ENCODE peak calls at places on chromosomes 11 and 22, in nine cellular contexts. One of them, this sample, is unnamed.

GRCh38 chr22:19890502-19891349 is 36.1 kb upstream of the GNB1L start:
- DNase-seq in GM06990: no peak
- DNase-seq in stimulated activated CD4-positive, alpha-beta T cell treated with anti-CD3 and anti-CD28 coated beads, Interleukin-1b, Interleukin-23, amount 100 ng/mL, for 4 hours: no peak
- DNase-seq in cardiac fibroblast: no peak
- DNase-seq in GOT3: no peak
- DNase-seq in MCF 10A: no peak
- DNase-seq in EH: no peak
- DNase-seq in type B pancreatic cell: no peak
- DNase-seq in GM10248: no peak
- DNase-seq in this sample: no peak

GRCh38 chr11:114295676-114296081 is 520 bp upstream of the NNMT start:
- DNase-seq in GM06990: no peak
- DNase-seq in stimulated activated CD4-positive, alpha-beta T cell treated with anti-CD3 and anti-CD28 coated beads, Interleukin-1b, Interleukin-23, amount 100 ng/mL, for 4 hours: no peak
- DNase-seq in cardiac fibroblast: no peak
- DNase-seq in GOT3: no peak
- DNase-seq in MCF 10A: peak
- DNase-seq in EH: no peak
- DNase-seq in type B pancreatic cell: no peak
- DNase-seq in GM10248: no peak
- DNase-seq in this sample: no peak

GRCh38 chr22:36017661-36018091 is 10.9 kb downstream of the RBFOX2 start:
- DNase-seq in GM06990: peak
- DNase-seq in stimulated activated CD4-positive, alpha-beta T cell treated with anti-CD3 and anti-CD28 coated beads, Interleukin-1b, Interleukin-23, amount 100 ng/mL, for 4 hours: no peak
- DNase-seq in cardiac fibroblast: no peak
- DNase-seq in GOT3: no peak
- DNase-seq in MCF 10A: no peak
- DNase-seq in EH: no peak
- DNase-seq in type B pancreatic cell: no peak
- DNase-seq in GM10248: no peak
- DNase-seq in this sample: no peak

GRCh38 chr11:61119571-61119970 is 17.3 kb downstream of the CD5 start:
- DNase-seq in GM06990: no peak
- DNase-seq in stimulated activated CD4-positive, alpha-beta T cell treated with anti-CD3 and anti-CD28 coated beads, Interleukin-1b, Interleukin-23, amount 100 ng/mL, for 4 hours: no peak
- DNase-seq in cardiac fibroblast: no peak
- DNase-seq in GOT3: no peak
- DNase-seq in MCF 10A: no peak
- DNase-seq in EH: no peak
- DNase-seq in type B pancreatic cell: no peak
- DNase-seq in GM10248: no peak
- DNase-seq in this sample: no peak

GRCh38 chr11:12765428-12765827 is 91.2 kb downstream of the TEAD1 start:
- DNase-seq in GM06990: no peak
- DNase-seq in stimulated activated CD4-positive, alpha-beta T cell treated with anti-CD3 and anti-CD28 coated beads, Interleukin-1b, Interleukin-23, amount 100 ng/mL, for 4 hours: no peak
- DNase-seq in cardiac fibroblast: peak
- DNase-seq in GOT3: no peak
- DNase-seq in MCF 10A: no peak
- DNase-seq in EH: no peak
- DNase-seq in type B pancreatic cell: no peak
- DNase-seq in GM10248: no peak
- DNase-seq in this sample: no peak

GRCh38 chr11:61738776-61739175 is 13.7 kb upstream of the MYRF start:
- DNase-seq in GM06990: no peak
- DNase-seq in stimulated activated CD4-positive, alpha-beta T cell treated with anti-CD3 and anti-CD28 coated beads, Interleukin-1b, Interleukin-23, amount 100 ng/mL, for 4 hours: no peak
- DNase-seq in cardiac fibroblast: no peak
- DNase-seq in GOT3: no peak
- DNase-seq in MCF 10A: no peak
- DNase-seq in EH: no peak
- DNase-seq in type B pancreatic cell: no peak
- DNase-seq in GM10248: no peak
- DNase-seq in this sample: no peak

GRCh38 chr11:103794262-103794661 is 242.2 kb upstream of the DDI1 start:
- DNase-seq in GM06990: no peak
- DNase-seq in stimulated activated CD4-positive, alpha-beta T cell treated with anti-CD3 and anti-CD28 coated beads, Interleukin-1b, Interleukin-23, amount 100 ng/mL, for 4 hours: no peak
- DNase-seq in cardiac fibroblast: peak
- DNase-seq in GOT3: no peak
- DNase-seq in MCF 10A: no peak
- DNase-seq in EH: peak
- DNase-seq in type B pancreatic cell: no peak
- DNase-seq in GM10248: no peak
- DNase-seq in this sample: no peak

GRCh38 chr11:70127653-70128434 is 49.7 kb downstream of the ANO1 start:
- DNase-seq in GM06990: no peak
- DNase-seq in stimulated activated CD4-positive, alpha-beta T cell treated with anti-CD3 and anti-CD28 coated beads, Interleukin-1b, Interleukin-23, amount 100 ng/mL, for 4 hours: no peak
- DNase-seq in cardiac fibroblast: peak
- DNase-seq in GOT3: no peak
- DNase-seq in MCF 10A: no peak
- DNase-seq in EH: peak
- DNase-seq in type B pancreatic cell: no peak
- DNase-seq in GM10248: no peak
- DNase-seq in this sample: no peak

GRCh38 chr11:115736146-115736545 is 231.9 kb upstream of the CADM1 start:
- DNase-seq in GM06990: no peak
- DNase-seq in stimulated activated CD4-positive, alpha-beta T cell treated with anti-CD3 and anti-CD28 coated beads, Interleukin-1b, Interleukin-23, amount 100 ng/mL, for 4 hours: no peak
- DNase-seq in cardiac fibroblast: no peak
- DNase-seq in GOT3: no peak
- DNase-seq in MCF 10A: no peak
- DNase-seq in EH: no peak
- DNase-seq in type B pancreatic cell: no peak
- DNase-seq in GM10248: no peak
- DNase-seq in this sample: no peak

GRCh38 chr11:47390084-47390760 is 11.9 kb upstream of the SPI1 start:
- DNase-seq in GM06990: no peak
- DNase-seq in stimulated activated CD4-positive, alpha-beta T cell treated with anti-CD3 and anti-CD28 coated beads, Interleukin-1b, Interleukin-23, amount 100 ng/mL, for 4 hours: no peak
- DNase-seq in cardiac fibroblast: no peak
- DNase-seq in GOT3: no peak
- DNase-seq in MCF 10A: no peak
- DNase-seq in EH: no peak
- DNase-seq in type B pancreatic cell: no peak
- DNase-seq in GM10248: no peak
- DNase-seq in this sample: no peak

GRCh38 chr11:62666259-62666926 is 1.3 kb downstream of the CSKMT start:
- DNase-seq in GM06990: no peak
- DNase-seq in stimulated activated CD4-positive, alpha-beta T cell treated with anti-CD3 and anti-CD28 coated beads, Interleukin-1b, Interleukin-23, amount 100 ng/mL, for 4 hours: no peak
- DNase-seq in cardiac fibroblast: no peak
- DNase-seq in GOT3: no peak
- DNase-seq in MCF 10A: peak
- DNase-seq in EH: no peak
- DNase-seq in type B pancreatic cell: no peak
- DNase-seq in GM10248: peak
- DNase-seq in this sample: no peak

GRCh38 chr11:92098172-92098571 is 126.4 kb upstream of the FAT3 start:
- DNase-seq in GM06990: no peak
- DNase-seq in stimulated activated CD4-positive, alpha-beta T cell treated with anti-CD3 and anti-CD28 coated beads, Interleukin-1b, Interleukin-23, amount 100 ng/mL, for 4 hours: no peak
- DNase-seq in cardiac fibroblast: no peak
- DNase-seq in GOT3: no peak
- DNase-seq in MCF 10A: no peak
- DNase-seq in EH: no peak
- DNase-seq in type B pancreatic cell: no peak
- DNase-seq in GM10248: no peak
- DNase-seq in this sample: no peak

GRCh38 chr11:68825603-68826002 is 16.1 kb downstream of the CPT1A start:
- DNase-seq in GM06990: no peak
- DNase-seq in stimulated activated CD4-positive, alpha-beta T cell treated with anti-CD3 and anti-CD28 coated beads, Interleukin-1b, Interleukin-23, amount 100 ng/mL, for 4 hours: no peak
- DNase-seq in cardiac fibroblast: peak
- DNase-seq in GOT3: no peak
- DNase-seq in MCF 10A: peak
- DNase-seq in EH: peak
- DNase-seq in type B pancreatic cell: no peak
- DNase-seq in GM10248: no peak
- DNase-seq in this sample: no peak

GRCh38 chr11:19472679-19473078 is 231.9 kb upstream of the E2F8 start:
- DNase-seq in GM06990: no peak
- DNase-seq in stimulated activated CD4-positive, alpha-beta T cell treated with anti-CD3 and anti-CD28 coated beads, Interleukin-1b, Interleukin-23, amount 100 ng/mL, for 4 hours: no peak
- DNase-seq in cardiac fibroblast: peak
- DNase-seq in GOT3: no peak
- DNase-seq in MCF 10A: no peak
- DNase-seq in EH: peak
- DNase-seq in type B pancreatic cell: no peak
- DNase-seq in GM10248: no peak
- DNase-seq in this sample: no peak

GRCh38 chr11:17333799-17334586 is 17.6 kb upstream of the NCR3LG1 start:
- DNase-seq in GM06990: no peak
- DNase-seq in stimulated activated CD4-positive, alpha-beta T cell treated with anti-CD3 and anti-CD28 coated beads, Interleukin-1b, Interleukin-23, amount 100 ng/mL, for 4 hours: no peak
- DNase-seq in cardiac fibroblast: no peak
- DNase-seq in GOT3: no peak
- DNase-seq in MCF 10A: no peak
- DNase-seq in EH: no peak
- DNase-seq in type B pancreatic cell: no peak
- DNase-seq in GM10248: no peak
- DNase-seq in this sample: no peak

GRCh38 chr22:27107824-27108223 is 450.4 kb downstream of the MIAT start:
- DNase-seq in GM06990: no peak
- DNase-seq in stimulated activated CD4-positive, alpha-beta T cell treated with anti-CD3 and anti-CD28 coated beads, Interleukin-1b, Interleukin-23, amount 100 ng/mL, for 4 hours: no peak
- DNase-seq in cardiac fibroblast: peak
- DNase-seq in GOT3: no peak
- DNase-seq in MCF 10A: peak
- DNase-seq in EH: peak
- DNase-seq in type B pancreatic cell: no peak
- DNase-seq in GM10248: no peak
- DNase-seq in this sample: no peak

GRCh38 chr11:113668255-113668654 is 37.9 kb downstream of the TMPRSS5 start:
- DNase-seq in GM06990: no peak
- DNase-seq in stimulated activated CD4-positive, alpha-beta T cell treated with anti-CD3 and anti-CD28 coated beads, Interleukin-1b, Interleukin-23, amount 100 ng/mL, for 4 hours: no peak
- DNase-seq in cardiac fibroblast: peak
- DNase-seq in GOT3: no peak
- DNase-seq in MCF 10A: no peak
- DNase-seq in EH: no peak
- DNase-seq in type B pancreatic cell: no peak
- DNase-seq in GM10248: no peak
- DNase-seq in this sample: no peak

GRCh38 chr11:304915-305833 is 2.4 kb upstream of the IFITM2 start:
- DNase-seq in GM06990: no peak
- DNase-seq in stimulated activated CD4-positive, alpha-beta T cell treated with anti-CD3 and anti-CD28 coated beads, Interleukin-1b, Interleukin-23, amount 100 ng/mL, for 4 hours: no peak
- DNase-seq in cardiac fibroblast: peak
- DNase-seq in GOT3: no peak
- DNase-seq in MCF 10A: peak
- DNase-seq in EH: peak
- DNase-seq in type B pancreatic cell: no peak
- DNase-seq in GM10248: peak
- DNase-seq in this sample: no peak

GRCh38 chr11:59668188-59668949 is 468 bp downstream of the PATL1 start:
- DNase-seq in GM06990: peak
- DNase-seq in stimulated activated CD4-positive, alpha-beta T cell treated with anti-CD3 and anti-CD28 coated beads, Interleukin-1b, Interleukin-23, amount 100 ng/mL, for 4 hours: peak
- DNase-seq in cardiac fibroblast: peak
- DNase-seq in GOT3: no peak
- DNase-seq in MCF 10A: peak
- DNase-seq in EH: peak
- DNase-seq in type B pancreatic cell: no peak
- DNase-seq in GM10248: peak
- DNase-seq in this sample: no peak

GRCh38 chr22:17777005-17777716 is 2.9 kb upstream of the BID start:
- DNase-seq in GM06990: peak
- DNase-seq in stimulated activated CD4-positive, alpha-beta T cell treated with anti-CD3 and anti-CD28 coated beads, Interleukin-1b, Interleukin-23, amount 100 ng/mL, for 4 hours: no peak
- DNase-seq in cardiac fibroblast: no peak
- DNase-seq in GOT3: no peak
- DNase-seq in MCF 10A: no peak
- DNase-seq in EH: no peak
- DNase-seq in type B pancreatic cell: no peak
- DNase-seq in GM10248: peak
- DNase-seq in this sample: no peak

GRCh38 chr22:23183107-23183698 is 2.9 kb downstream of the BCR start:
- DNase-seq in GM06990: no peak
- DNase-seq in stimulated activated CD4-positive, alpha-beta T cell treated with anti-CD3 and anti-CD28 coated beads, Interleukin-1b, Interleukin-23, amount 100 ng/mL, for 4 hours: no peak
- DNase-seq in cardiac fibroblast: peak
- DNase-seq in GOT3: no peak
- DNase-seq in MCF 10A: peak
- DNase-seq in EH: peak
- DNase-seq in type B pancreatic cell: no peak
- DNase-seq in GM10248: no peak
- DNase-seq in this sample: no peak

GRCh38 chr11:102476069-102476468 is 23.5 kb upstream of the TMEM123 start:
- DNase-seq in GM06990: no peak
- DNase-seq in stimulated activated CD4-positive, alpha-beta T cell treated with anti-CD3 and anti-CD28 coated beads, Interleukin-1b, Interleukin-23, amount 100 ng/mL, for 4 hours: no peak
- DNase-seq in cardiac fibroblast: peak
- DNase-seq in GOT3: no peak
- DNase-seq in MCF 10A: peak
- DNase-seq in EH: peak
- DNase-seq in type B pancreatic cell: no peak
- DNase-seq in GM10248: no peak
- DNase-seq in this sample: no peak

GRCh38 chr11:134052988-134053945 is 15.6 kb upstream of the JAM3 start:
- DNase-seq in GM06990: no peak
- DNase-seq in stimulated activated CD4-positive, alpha-beta T cell treated with anti-CD3 and anti-CD28 coated beads, Interleukin-1b, Interleukin-23, amount 100 ng/mL, for 4 hours: no peak
- DNase-seq in cardiac fibroblast: no peak
- DNase-seq in GOT3: no peak
- DNase-seq in MCF 10A: no peak
- DNase-seq in EH: no peak
- DNase-seq in type B pancreatic cell: no peak
- DNase-seq in GM10248: no peak
- DNase-seq in this sample: no peak

GRCh38 chr11:81707881-81708280 is 1025.8 kb downstream of the FAM181B start:
- DNase-seq in GM06990: no peak
- DNase-seq in stimulated activated CD4-positive, alpha-beta T cell treated with anti-CD3 and anti-CD28 coated beads, Interleukin-1b, Interleukin-23, amount 100 ng/mL, for 4 hours: no peak
- DNase-seq in cardiac fibroblast: no peak
- DNase-seq in GOT3: no peak
- DNase-seq in MCF 10A: no peak
- DNase-seq in EH: no peak
- DNase-seq in type B pancreatic cell: no peak
- DNase-seq in GM10248: no peak
- DNase-seq in this sample: no peak

GRCh38 chr11:46649180-46649738 is 31.9 kb downstream of the ATG13 start:
- DNase-seq in GM06990: no peak
- DNase-seq in stimulated activated CD4-positive, alpha-beta T cell treated with anti-CD3 and anti-CD28 coated beads, Interleukin-1b, Interleukin-23, amount 100 ng/mL, for 4 hours: no peak
- DNase-seq in cardiac fibroblast: peak
- DNase-seq in GOT3: no peak
- DNase-seq in MCF 10A: peak
- DNase-seq in EH: peak
- DNase-seq in type B pancreatic cell: no peak
- DNase-seq in GM10248: no peak
- DNase-seq in this sample: peak

GRCh38 chr11:121595717-121596156 is 143.0 kb upstream of the SORL1-AS1 start:
- DNase-seq in GM06990: no peak
- DNase-seq in stimulated activated CD4-positive, alpha-beta T cell treated with anti-CD3 and anti-CD28 coated beads, Interleukin-1b, Interleukin-23, amount 100 ng/mL, for 4 hours: no peak
- DNase-seq in cardiac fibroblast: peak
- DNase-seq in GOT3: no peak
- DNase-seq in MCF 10A: peak
- DNase-seq in EH: peak
- DNase-seq in type B pancreatic cell: no peak
- DNase-seq in GM10248: no peak
- DNase-seq in this sample: no peak

GRCh38 chr11:24925091-24925490 is 428.2 kb downstream of the LUZP2 start:
- DNase-seq in GM06990: no peak
- DNase-seq in stimulated activated CD4-positive, alpha-beta T cell treated with anti-CD3 and anti-CD28 coated beads, Interleukin-1b, Interleukin-23, amount 100 ng/mL, for 4 hours: no peak
- DNase-seq in cardiac fibroblast: no peak
- DNase-seq in GOT3: no peak
- DNase-seq in MCF 10A: no peak
- DNase-seq in EH: no peak
- DNase-seq in type B pancreatic cell: no peak
- DNase-seq in GM10248: no peak
- DNase-seq in this sample: no peak

GRCh38 chr11:98531576-98531975 is 489.2 kb upstream of the CNTN5 start:
- DNase-seq in GM06990: no peak
- DNase-seq in stimulated activated CD4-positive, alpha-beta T cell treated with anti-CD3 and anti-CD28 coated beads, Interleukin-1b, Interleukin-23, amount 100 ng/mL, for 4 hours: no peak
- DNase-seq in cardiac fibroblast: peak
- DNase-seq in GOT3: no peak
- DNase-seq in MCF 10A: no peak
- DNase-seq in EH: no peak
- DNase-seq in type B pancreatic cell: no peak
- DNase-seq in GM10248: no peak
- DNase-seq in this sample: no peak

GRCh38 chr22:49087716-49088660 is 739.7 kb downstream of the BRD1 start:
- DNase-seq in GM06990: no peak
- DNase-seq in stimulated activated CD4-positive, alpha-beta T cell treated with anti-CD3 and anti-CD28 coated beads, Interleukin-1b, Interleukin-23, amount 100 ng/mL, for 4 hours: no peak
- DNase-seq in cardiac fibroblast: no peak
- DNase-seq in GOT3: no peak
- DNase-seq in MCF 10A: no peak
- DNase-seq in EH: no peak
- DNase-seq in type B pancreatic cell: no peak
- DNase-seq in GM10248: no peak
- DNase-seq in this sample: no peak

GRCh38 chr22:19579113-19579811 is 55.1 kb upstream of the CLDN5 start:
- DNase-seq in GM06990: no peak
- DNase-seq in stimulated activated CD4-positive, alpha-beta T cell treated with anti-CD3 and anti-CD28 coated beads, Interleukin-1b, Interleukin-23, amount 100 ng/mL, for 4 hours: no peak
- DNase-seq in cardiac fibroblast: no peak
- DNase-seq in GOT3: no peak
- DNase-seq in MCF 10A: no peak
- DNase-seq in EH: peak
- DNase-seq in type B pancreatic cell: no peak
- DNase-seq in GM10248: no peak
- DNase-seq in this sample: no peak

GRCh38 chr11:128463386-128463829 is 124.0 kb downstream of the ETS1 start:
- DNase-seq in GM06990: no peak
- DNase-seq in stimulated activated CD4-positive, alpha-beta T cell treated with anti-CD3 and anti-CD28 coated beads, Interleukin-1b, Interleukin-23, amount 100 ng/mL, for 4 hours: no peak
- DNase-seq in cardiac fibroblast: peak
- DNase-seq in GOT3: no peak
- DNase-seq in MCF 10A: no peak
- DNase-seq in EH: peak
- DNase-seq in type B pancreatic cell: no peak
- DNase-seq in GM10248: no peak
- DNase-seq in this sample: no peak